ENCODE peak calls at places on chromosomes 1 and 21, in six cellular contexts. One of them, this sample, is unnamed. For H3K36me3, the result is how much of the 10 kb centered on the place peaks cover.

GRCh38 chr1:185404864-185405568 is 88.0 kb upstream of the IVNS1ABP start:
- DNase-seq in small intestine: peak
- DNase-seq in colonic mucosa: no peak
- DNase-seq in IMR-90: no peak
- DNase-seq in SJSA1: no peak
- DNase-seq in H7: no peak
- DNase-seq in this sample: no peak

GRCh38 chr1:85495556-85495955 is 30.6 kb upstream of the DDAH1 start:
- DNase-seq in H7: no peak
- DNase-seq in IMR-90: peak
- DNase-seq in small intestine: peak
- DNase-seq in SJSA1: peak
- DNase-seq in colonic mucosa: no peak
- DNase-seq in this sample: no peak

GRCh38 chr1:193301746-193302145 is 115.3 kb upstream of the B3GALT2 start:
- DNase-seq in small intestine: no peak
- DNase-seq in SJSA1: no peak
- DNase-seq in IMR-90: no peak
- DNase-seq in H7: no peak
- DNase-seq in colonic mucosa: no peak
- DNase-seq in this sample: no peak

GRCh38 chr21:21029159-21029558 is 30.9 kb downstream of the NCAM2 start:
- DNase-seq in colonic mucosa: no peak
- DNase-seq in small intestine: no peak
- DNase-seq in H7: no peak
- DNase-seq in SJSA1: no peak
- DNase-seq in IMR-90: no peak
- DNase-seq in this sample: peak

GRCh38 chr1:41816061-41816460 is 102.7 kb downstream of the HIVEP3 start:
- DNase-seq in small intestine: no peak
- DNase-seq in colonic mucosa: no peak
- DNase-seq in H7: no peak
- DNase-seq in IMR-90: no peak
- DNase-seq in SJSA1: no peak
- DNase-seq in this sample: no peak

GRCh38 chr1:35931424-35932157 is 686 bp downstream of the AGO3 start:
- DNase-seq in IMR-90: peak
- DNase-seq in small intestine: peak
- DNase-seq in SJSA1: peak
- DNase-seq in H7: no peak
- DNase-seq in colonic mucosa: peak
- DNase-seq in this sample: no peak

GRCh38 chr1:18556364-18556763 is 74.3 kb upstream of the PAX7 start:
- DNase-seq in colonic mucosa: no peak
- DNase-seq in small intestine: peak
- DNase-seq in H7: peak
- DNase-seq in IMR-90: peak
- DNase-seq in SJSA1: no peak
- DNase-seq in this sample: peak

GRCh38 chr21:38263493-38263892 is 6.7 kb downstream of the KCNJ15 start:
- DNase-seq in SJSA1: no peak
- DNase-seq in small intestine: no peak
- DNase-seq in IMR-90: peak
- DNase-seq in H7: no peak
- DNase-seq in colonic mucosa: no peak
- DNase-seq in this sample: no peak

GRCh38 chr1:96424882-96425281 is 296.7 kb upstream of the PTBP2 start:
- DNase-seq in H7: no peak
- DNase-seq in colonic mucosa: no peak
- DNase-seq in IMR-90: peak
- DNase-seq in small intestine: no peak
- DNase-seq in SJSA1: no peak
- DNase-seq in this sample: no peak

GRCh38 chr1:224882264-224882663 is 47.2 kb upstream of the DNAH14 start:
- DNase-seq in H7: no peak
- DNase-seq in colonic mucosa: no peak
- DNase-seq in small intestine: no peak
- DNase-seq in IMR-90: no peak
- DNase-seq in SJSA1: no peak
- DNase-seq in this sample: no peak

GRCh38 chr1:11761988-11762406 is at the start of gene C1orf167:
- DNase-seq in H7: peak
- DNase-seq in colonic mucosa: no peak
- DNase-seq in IMR-90: no peak
- DNase-seq in SJSA1: no peak
- DNase-seq in small intestine: no peak
- DNase-seq in this sample: peak

GRCh38 chr1:170310931-170311330 is 165.2 kb downstream of the NTMT2 start:
- DNase-seq in SJSA1: no peak
- DNase-seq in small intestine: no peak
- DNase-seq in colonic mucosa: no peak
- DNase-seq in H7: no peak
- DNase-seq in IMR-90: no peak
- DNase-seq in this sample: no peak

GRCh38 chr1:27336756-27337155 is 5.1 kb upstream of the SYTL1 start:
- DNase-seq in IMR-90: no peak
- DNase-seq in SJSA1: no peak
- DNase-seq in small intestine: no peak
- DNase-seq in H7: no peak
- DNase-seq in colonic mucosa: no peak
- DNase-seq in this sample: no peak

GRCh38 chr1:52288286-52288685 is 77.7 kb downstream of the CC2D1B start:
- DNase-seq in small intestine: no peak
- DNase-seq in IMR-90: peak
- DNase-seq in H7: no peak
- DNase-seq in SJSA1: no peak
- DNase-seq in colonic mucosa: no peak
- DNase-seq in this sample: no peak

GRCh38 chr1:230334447-230334837 is 91.7 kb downstream of the PGBD5 start:
- DNase-seq in colonic mucosa: no peak
- DNase-seq in small intestine: no peak
- DNase-seq in H7: no peak
- DNase-seq in SJSA1: peak
- DNase-seq in IMR-90: no peak
- DNase-seq in this sample: no peak

GRCh38 chr1:149937779-149938178 is 1.1 kb upstream of the MTMR11 start:
- DNase-seq in small intestine: peak
- DNase-seq in H7: no peak
- DNase-seq in SJSA1: no peak
- DNase-seq in IMR-90: no peak
- DNase-seq in colonic mucosa: no peak
- DNase-seq in this sample: no peak

GRCh38 chr1:32303997-32304622 is 12.2 kb downstream of the HDAC1 start:
- DNase-seq in H7: no peak
- DNase-seq in IMR-90: peak
- DNase-seq in small intestine: no peak
- DNase-seq in colonic mucosa: no peak
- DNase-seq in SJSA1: no peak
- DNase-seq in this sample: no peak

GRCh38 chr1:32303358-32303757 is 11.5 kb downstream of the HDAC1 start:
- DNase-seq in small intestine: no peak
- DNase-seq in SJSA1: no peak
- DNase-seq in H7: no peak
- DNase-seq in IMR-90: no peak
- DNase-seq in colonic mucosa: no peak
- DNase-seq in this sample: no peak

GRCh38 chr1:32309960-32310359 is 18.1 kb downstream of the HDAC1 start:
- DNase-seq in small intestine: no peak
- DNase-seq in SJSA1: no peak
- DNase-seq in IMR-90: no peak
- DNase-seq in colonic mucosa: no peak
- DNase-seq in H7: no peak
- DNase-seq in this sample: no peak

GRCh38 chr1:32307313-32307712 is 15.4 kb downstream of the HDAC1 start:
- DNase-seq in colonic mucosa: no peak
- DNase-seq in H7: no peak
- DNase-seq in SJSA1: no peak
- DNase-seq in IMR-90: peak
- DNase-seq in small intestine: peak
- DNase-seq in this sample: no peak

DNA sequence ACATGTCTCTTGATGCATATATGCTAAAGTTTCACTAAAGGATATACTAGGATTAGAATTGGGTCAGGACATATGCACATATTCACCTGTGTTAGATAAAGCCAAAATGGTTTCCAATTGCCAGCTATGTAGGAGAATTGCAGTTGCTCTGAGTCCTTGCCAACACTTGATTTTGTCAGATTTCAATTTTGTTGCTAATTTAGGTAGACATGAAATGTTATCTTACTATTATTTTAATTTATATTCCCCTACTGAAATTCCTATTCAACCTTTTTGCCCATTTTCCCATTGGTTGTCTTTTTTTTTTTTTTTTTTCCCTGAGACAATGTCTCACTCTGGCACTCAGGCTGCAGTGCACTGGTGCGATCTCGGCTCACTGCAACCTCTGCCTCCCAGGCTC is 13.4 kb downstream of the HDAC1 start:
- DNase-seq in H7: no peak
- DNase-seq in colonic mucosa: no peak
- DNase-seq in SJSA1: no peak
- DNase-seq in small intestine: no peak
- DNase-seq in IMR-90: no peak
- DNase-seq in this sample: no peak
- H3K36me3 ChIP-seq in H7: under half
- H3K36me3 ChIP-seq in colonic mucosa: under half
- H3K36me3 ChIP-seq in SJSA1: half or more
- H3K36me3 ChIP-seq in small intestine: under half
- H3K36me3 ChIP-seq in IMR-90: under half
- H3K36me3 ChIP-seq in this sample: under half

GRCh38 chr1:167645161-167645560 is 15.1 kb downstream of the RCSD1 start:
- DNase-seq in H7: no peak
- DNase-seq in SJSA1: no peak
- DNase-seq in colonic mucosa: no peak
- DNase-seq in IMR-90: no peak
- DNase-seq in small intestine: no peak
- DNase-seq in this sample: no peak
- H3K36me3 ChIP-seq in H7: under half
- H3K36me3 ChIP-seq in SJSA1: under half
- H3K36me3 ChIP-seq in colonic mucosa: under half
- H3K36me3 ChIP-seq in IMR-90: under half
- H3K36me3 ChIP-seq in small intestine: under half
- H3K36me3 ChIP-seq in this sample: under half

GRCh38 chr1:2148691-2149090 is 45.9 kb downstream of the FAAP20 start:
- DNase-seq in small intestine: peak
- DNase-seq in H7: no peak
- DNase-seq in colonic mucosa: no peak
- DNase-seq in IMR-90: no peak
- DNase-seq in SJSA1: no peak
- DNase-seq in this sample: no peak
- H3K36me3 ChIP-seq in small intestine: under half
- H3K36me3 ChIP-seq in H7: under half
- H3K36me3 ChIP-seq in colonic mucosa: under half
- H3K36me3 ChIP-seq in IMR-90: under half
- H3K36me3 ChIP-seq in SJSA1: under half
- H3K36me3 ChIP-seq in this sample: under half

DNA sequence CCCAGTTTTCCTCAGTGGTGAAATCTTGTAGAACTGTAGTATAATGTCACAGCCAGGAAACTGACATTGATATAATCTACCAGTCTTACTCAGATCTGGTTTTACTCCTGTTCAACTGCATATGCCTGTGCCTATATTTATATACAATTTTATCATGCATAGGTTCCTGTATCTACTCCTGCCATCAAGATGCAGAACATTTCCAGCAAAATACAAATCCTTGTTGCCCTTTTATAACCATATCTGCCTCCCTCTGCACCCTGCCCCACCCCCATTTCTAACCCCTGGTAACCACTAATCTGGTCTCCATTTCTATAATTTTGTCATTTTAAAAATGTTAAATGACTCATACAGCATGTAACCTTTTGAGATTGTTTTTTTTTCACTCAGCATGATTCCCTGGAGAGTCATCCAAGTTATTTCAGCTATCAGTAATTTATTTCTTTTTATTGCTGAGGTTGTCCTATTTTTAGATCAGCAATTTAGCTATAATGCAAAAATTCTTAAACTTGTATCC is 8.1 kb downstream of the UTP25 start:
- DNase-seq in colonic mucosa: no peak
- DNase-seq in IMR-90: peak
- DNase-seq in H7: no peak
- DNase-seq in small intestine: no peak
- DNase-seq in SJSA1: peak
- DNase-seq in this sample: no peak
- H3K36me3 ChIP-seq in colonic mucosa: under half
- H3K36me3 ChIP-seq in IMR-90: under half
- H3K36me3 ChIP-seq in H7: under half
- H3K36me3 ChIP-seq in small intestine: under half
- H3K36me3 ChIP-seq in SJSA1: half or more
- H3K36me3 ChIP-seq in this sample: half or more